ENCODE peak calls at places on chromosomes 7 and 10, in four cellular contexts. Q is stomach, T is Peyer's patch, I is upper lobe of left lung. R is an unnamed sample. For H3K27me3, the result is how much of the 10 kb centered on the place peaks cover.

GRCh38 chr7:132819648-132820047 is 243.4 kb upstream of the PLXNA4 start:
- DNase-seq in I (no peak), T (no peak), Q (no peak), R (no peak)

GRCh38 chr7:126570845-126571244 is 681.9 kb downstream of the GRM8 start:
- DNase-seq in I (no peak), T (no peak), Q (no peak), R (no peak)

GRCh38 chr10:90592903-90593302 is 264.9 kb downstream of the HTR7 start:
- DNase-seq in T (no peak), Q (no peak), I (no peak), R (peak)

GRCh38 chr10:55137063-55137462 is 336.0 kb upstream of the PCDH15 start:
- DNase-seq in Q (no peak), I (no peak), T (no peak), R (no peak)

GRCh38 chr7:101564778-101565211 is 64.3 kb downstream of the MYL10 start:
- DNase-seq in T (peak), Q (peak), I (peak), R (no peak)

GRCh38 chr10:91800756-91801155 is 2.5 kb downstream of the TNKS2 start:
- DNase-seq in T (no peak), I (no peak), Q (no peak), R (no peak)

GRCh38 chr7:106484562-106484961 is 176.4 kb downstream of the CCDC71L start:
- DNase-seq in T (no peak), Q (peak), I (peak), R (peak)

GRCh38 chr10:96501985-96502384 is 11.7 kb downstream of the TLL2 start:
- DNase-seq in Q (no peak), T (no peak), I (no peak), R (no peak)

GRCh38 chr7:156618791-156619367 is 21.7 kb upstream of the RNF32 start:
- DNase-seq in Q (no peak), T (no peak), I (no peak), R (no peak)

GRCh38 chr7:134368851-134369533 is 52.3 kb upstream of the SLC35B4 start:
- DNase-seq in Q (peak), I (no peak), T (no peak), R (peak)

GRCh38 chr7:45589915-45590678 is 15.9 kb downstream of the ADCY1 start:
- DNase-seq in I (no peak), Q (peak), T (no peak), R (no peak)

GRCh38 chr7:55486172-55486550 is 86.1 kb downstream of the VOPP1 start:
- DNase-seq in I (no peak), T (no peak), Q (no peak), R (no peak)

GRCh38 chr10:95319239-95319638 is 28.4 kb upstream of the PDLIM1 start:
- DNase-seq in T (no peak), I (no peak), Q (no peak), R (no peak)

GRCh38 chr10:21171197-21171935 is 274.3 kb upstream of the NEBL start:
- DNase-seq in I (no peak), Q (no peak), T (no peak), R (no peak)

GRCh38 chr7:77353407-77353721 is 62.8 kb downstream of the GSAP start:
- DNase-seq in T (no peak), I (no peak), Q (no peak), R (no peak)

GRCh38 chr10:63703113-63703670 is 182.0 kb downstream of the REEP3 start:
- DNase-seq in I (peak), Q (no peak), T (no peak), R (peak)
- TF ChIP-seq POLR2A in I (no peak), Q (no peak), T (no peak), R (peak)

GRCh38 chr7:1257863-1258262 is 25.2 kb downstream of the UNCX start:
- DNase-seq in T (no peak), I (no peak), Q (no peak), R (no peak)
- H3K27me3 ChIP-seq in T (under half), I (under half), Q (half or more), R (under half)

DNA sequence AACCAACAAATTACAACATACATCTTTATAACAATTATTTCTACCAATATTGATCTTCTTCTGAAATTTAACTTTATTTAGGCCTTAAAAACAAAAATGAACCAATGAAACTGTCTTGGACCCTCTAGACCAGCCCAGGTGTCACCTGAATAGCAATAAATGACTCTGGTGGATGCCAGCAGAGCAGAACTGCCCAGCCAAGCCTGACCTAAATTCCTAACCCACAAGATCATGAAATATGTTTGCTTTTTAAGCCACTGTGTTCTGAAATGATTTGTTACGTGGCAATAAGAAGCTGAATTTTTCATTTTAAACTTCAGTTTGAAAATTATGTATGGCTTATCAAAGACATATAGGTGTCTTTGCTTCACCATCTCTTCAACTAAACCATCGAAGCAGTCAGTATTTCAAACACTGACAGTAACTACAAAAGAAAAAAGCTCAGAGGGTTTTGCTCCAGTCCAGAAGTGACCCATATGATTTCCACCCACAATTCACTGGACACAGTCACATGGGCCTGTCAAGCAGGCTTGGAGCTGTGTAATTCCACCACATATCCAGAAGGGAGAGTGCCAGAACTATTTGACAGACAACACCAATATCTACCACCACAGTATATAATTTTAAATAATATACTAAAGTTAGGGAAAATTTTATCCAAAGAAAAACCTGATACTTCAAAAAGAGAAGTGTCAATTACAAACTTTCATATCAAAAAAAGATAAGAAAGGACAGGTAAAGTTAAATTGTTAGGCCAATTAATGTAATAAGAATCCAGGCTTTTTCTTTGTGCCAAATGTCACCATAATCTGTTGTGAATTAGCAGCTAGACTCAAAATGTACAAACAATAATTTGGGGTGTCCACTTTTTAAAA is 94.5 kb downstream of the KMT2C start:
- DNase-seq in I (peak), T (no peak), Q (peak), R (peak)
- TF ChIP-seq POLR2A in I (no peak), T (no peak), Q (no peak), R (no peak)

GRCh38 chr7:137084607-137085380 is 216.3 kb downstream of the CHRM2 start:
- DNase-seq in I (no peak), Q (no peak), T (no peak), R (no peak)
- H3K27me3 ChIP-seq in I (under half), Q (under half), T (under half), R (under half)

DNA sequence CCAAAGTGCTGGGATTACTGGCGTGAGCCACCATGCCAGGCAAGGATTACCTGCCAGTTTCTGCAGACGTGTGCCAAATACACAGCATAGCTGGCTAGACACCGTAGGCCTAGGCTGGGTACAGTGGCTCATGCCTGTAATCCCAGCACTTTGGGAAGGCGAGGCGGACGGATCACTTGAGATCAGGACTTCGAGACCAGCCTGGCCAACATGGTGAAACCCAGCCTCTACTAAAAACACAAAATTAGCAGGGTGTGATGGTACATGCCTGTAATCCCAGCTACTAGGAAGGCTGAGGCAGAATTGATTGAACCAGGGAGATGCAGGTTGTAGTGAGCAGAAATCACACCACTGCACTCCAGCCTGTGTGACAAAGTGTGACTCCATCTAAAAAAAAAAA is 868 bp downstream of the RFC2 start:
- DNase-seq in T (no peak), Q (no peak), I (no peak), R (no peak)
- TF ChIP-seq POLR2A in T (no peak), Q (no peak), I (no peak), R (no peak)

GRCh38 chr7:155465761-155466141 is 7.8 kb downstream of the EN2 start:
- DNase-seq in I (no peak), Q (no peak), T (no peak), R (peak)

GRCh38 chr7:155466814-155467675 is 9.1 kb downstream of the EN2 start:
- DNase-seq in Q (no peak), T (peak), I (no peak), R (peak)

GRCh38 chr7:155467846-155468821 is 10.2 kb downstream of the EN2 start:
- DNase-seq in T (no peak), I (no peak), Q (no peak), R (peak)

GRCh38 chr7:155464948-155465739 is 7.2 kb downstream of the EN2 start:
- DNase-seq in I (no peak), T (no peak), Q (no peak), R (no peak)

GRCh38 chr7:155466142-155466813 is 8.3 kb downstream of the EN2 start:
- DNase-seq in Q (no peak), T (no peak), I (no peak), R (no peak)
- H3K27me3 ChIP-seq in Q (half or more), T (half or more), I (half or more), R (under half)

DNA sequence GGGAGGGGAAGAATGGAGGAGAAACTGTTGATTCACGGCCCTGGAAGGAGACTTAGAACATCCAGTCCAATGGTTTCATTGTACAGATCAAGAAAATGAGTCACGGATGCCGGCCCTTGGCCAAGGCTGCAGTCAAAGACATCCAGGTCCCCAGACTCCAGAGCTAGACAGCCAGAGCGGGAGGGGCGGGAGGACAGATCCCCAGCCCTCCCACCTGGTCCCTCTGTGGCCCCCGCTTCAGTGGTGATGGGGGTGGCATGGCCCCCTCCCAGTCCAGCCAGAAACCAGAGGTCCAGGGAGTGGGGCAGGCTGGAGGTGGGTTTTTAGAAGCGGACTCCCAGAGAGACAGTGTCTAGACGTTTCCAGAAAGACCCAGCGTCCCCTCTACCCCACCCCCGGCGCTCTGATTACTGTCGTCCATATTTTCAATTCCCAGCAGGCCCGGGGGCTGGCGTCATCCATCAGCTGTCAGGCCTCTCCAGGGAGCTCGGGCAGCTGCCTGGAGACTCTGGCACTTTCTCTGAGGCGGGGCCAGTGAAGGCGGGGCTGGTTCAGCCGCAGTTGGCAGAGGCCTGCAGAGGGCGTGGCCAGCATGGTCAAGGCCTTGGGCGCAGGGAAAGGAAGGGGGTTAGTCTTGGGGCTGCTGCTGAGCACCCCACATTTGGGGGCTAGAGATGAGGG is 8.0 kb upstream of the HSPB1 start:
- DNase-seq in Q (peak), T (peak), I (peak), R (peak)
- TF ChIP-seq POLR2A in Q (no peak), T (no peak), I (no peak), R (peak)

DNA sequence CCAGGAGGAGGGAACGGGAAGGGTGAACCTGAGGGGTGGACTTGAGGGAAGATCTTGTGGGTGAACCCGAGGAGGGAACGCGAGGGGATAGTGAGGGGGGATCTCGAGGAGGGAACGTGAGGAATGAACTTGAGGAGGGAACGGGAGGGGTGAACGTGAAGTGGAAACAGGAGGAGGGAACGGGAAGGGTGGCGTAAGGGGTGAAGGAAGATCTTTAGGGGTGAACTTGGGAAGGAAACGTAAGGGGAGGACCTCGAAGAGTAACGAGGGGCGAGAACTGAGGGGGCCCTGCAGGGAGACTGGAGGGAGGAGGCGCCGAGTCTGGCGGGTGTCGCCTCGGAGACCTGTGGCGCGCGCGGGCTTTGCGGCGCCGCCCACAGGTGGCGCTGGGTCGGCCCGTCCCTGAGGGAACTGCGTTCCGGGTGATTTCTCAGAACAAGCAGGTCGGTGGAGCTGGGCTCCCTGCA is 677 bp downstream of the MYO3A start:
- DNase-seq in I (no peak), Q (no peak), T (no peak), R (peak)
- H3K27me3 ChIP-seq in I (under half), Q (under half), T (under half), R (under half)